ENCODE peak calls at places on chromosome 21, in eight cellular contexts. O, A, Z, D, V, M, W and E are unnamed samples.

GRCh38 chr21:36478207-36478701 is 1.7 kb downstream of the CLDN14 start:
- DNase-seq in O (peak; percentile 68), A (peak; percentile 97), Z (peak; percentile 90), D (peak; percentile 80), V (peak; percentile 80), M (no peak), W (no peak), E (peak; percentile 94)

GRCh38 chr21:43766734-43767497 is 9.2 kb downstream of the CSTB start:
- DNase-seq in O (no peak), A (no peak), Z (peak; percentile 16), D (no peak), V (no peak), M (no peak), W (peak; percentile 32), E (no peak)

GRCh38 chr21:29114765-29115164 is 15.7 kb upstream of the MAP3K7CL start:
- DNase-seq in O (no peak), A (peak; percentile 64), Z (peak; percentile 100), D (peak; percentile 98), V (peak; percentile 38), M (peak; percentile 53), W (no peak), E (peak; percentile 39)

GRCh38 chr21:37974081-37974480 is 57.8 kb upstream of the KCNJ6 start:
- DNase-seq in O (no peak), A (peak; percentile 17), Z (peak; percentile 14), D (peak; percentile 32), V (no peak), M (no peak), W (no peak), E (no peak)

GRCh38 chr21:46064870-46065214 is 33.1 kb upstream of the COL6A2 start:
- DNase-seq in O (no peak), A (no peak), Z (no peak), D (no peak), V (no peak), M (no peak), W (no peak), E (no peak)

GRCh38 chr21:36994501-36995189 is 11.9 kb upstream of the RIPPLY3 start:
- DNase-seq in O (peak; percentile 47), A (no peak), Z (peak; percentile 26), D (no peak), V (peak; percentile 28), M (no peak), W (no peak), E (no peak)

GRCh38 chr21:45811136-45811535 is 167.6 kb downstream of the PCBP3 start:
- DNase-seq in O (no peak), A (no peak), Z (no peak), D (no peak), V (no peak), M (no peak), W (no peak), E (no peak)

GRCh38 chr21:38289697-38290096 is 32.9 kb downstream of the KCNJ15 start:
- DNase-seq in O (peak; percentile 99), A (peak; percentile 99), Z (peak; percentile 99), D (peak; percentile 100), V (peak; percentile 99), M (peak; percentile 97), W (peak; percentile 72), E (peak; percentile 90)

GRCh38 chr21:43645414-43645891 is 13.8 kb downstream of the HSF2BP start:
- DNase-seq in O (peak; percentile 89), A (peak; percentile 95), Z (peak; percentile 92), D (peak; percentile 86), V (peak; percentile 92), M (peak; percentile 35), W (peak; percentile 52), E (peak; percentile 87)

GRCh38 chr21:45376459-45377324 is 28.3 kb upstream of the COL18A1 start:
- DNase-seq in O (no peak), A (peak; percentile 38), Z (no peak), D (no peak), V (no peak), M (no peak), W (no peak), E (peak; percentile 91)

GRCh38 chr21:34974162-34974981 is 74.7 kb downstream of the RUNX1 start:
- DNase-seq in O (no peak), A (no peak), Z (no peak), D (no peak), V (no peak), M (no peak), W (no peak), E (no peak)

GRCh38 chr21:34970126-34970525 is 79.0 kb downstream of the RUNX1 start:
- DNase-seq in O (peak; percentile 29), A (no peak), Z (no peak), D (no peak), V (no peak), M (no peak), W (no peak), E (no peak)

GRCh38 chr21:34970566-34970965 is 78.5 kb downstream of the RUNX1 start:
- DNase-seq in O (no peak), A (no peak), Z (no peak), D (no peak), V (no peak), M (no peak), W (no peak), E (no peak)

GRCh38 chr21:34971656-34972055 is 77.4 kb downstream of the RUNX1 start:
- DNase-seq in O (no peak), A (no peak), Z (no peak), D (no peak), V (no peak), M (no peak), W (no peak), E (no peak)

GRCh38 chr21:34973685-34974084 is 75.4 kb downstream of the RUNX1 start:
- DNase-seq in O (no peak), A (no peak), Z (no peak), D (no peak), V (no peak), M (no peak), W (no peak), E (no peak)
- TF ChIP-seq CTCF in O (no peak), A (no peak), Z (no peak), D (no peak), V (no peak), M (no peak), W (no peak), E (no peak)

GRCh38 chr21:42218836-42219605 is at the start of gene ABCG1:
- DNase-seq in O (peak; percentile 33), A (peak; percentile 27), Z (peak; percentile 28), D (no peak), V (peak; percentile 33), M (no peak), W (peak; percentile 40), E (peak; percentile 58)
- H3K4me3 ChIP-seq in O (peak within 1 kb of the TSS; percentile 78), A (peak within 1 kb of the TSS; percentile 61), Z (peak within 1 kb of the TSS; percentile 52), D (peak within 1 kb of the TSS; percentile 35), V (peak within 1 kb of the TSS; percentile 70), M (peak within 1 kb of the TSS; percentile 1), W (no peak within 1 kb of the TSS), E (peak within 1 kb of the TSS; percentile 8)

GRCh38 chr21:42566524-42567180 is 53.0 kb downstream of the SLC37A1 start:
- DNase-seq in O (no peak), A (no peak), Z (no peak), D (no peak), V (no peak), M (no peak), W (peak; percentile 2), E (peak; percentile 35)

GRCh38 chr21:42564561-42564971 is 50.9 kb downstream of the SLC37A1 start:
- DNase-seq in O (no peak), A (no peak), Z (no peak), D (no peak), V (no peak), M (no peak), W (no peak), E (no peak)

GRCh38 chr21:42565206-42565810 is 51.7 kb downstream of the SLC37A1 start:
- DNase-seq in O (no peak), A (no peak), Z (no peak), D (no peak), V (no peak), M (no peak), W (peak; percentile 0), E (peak; percentile 73)

GRCh38 chr21:42567181-42567560 is 53.5 kb downstream of the SLC37A1 start:
- DNase-seq in O (no peak), A (no peak), Z (no peak), D (no peak), V (no peak), M (no peak), W (peak; percentile 0), E (no peak)

DNA sequence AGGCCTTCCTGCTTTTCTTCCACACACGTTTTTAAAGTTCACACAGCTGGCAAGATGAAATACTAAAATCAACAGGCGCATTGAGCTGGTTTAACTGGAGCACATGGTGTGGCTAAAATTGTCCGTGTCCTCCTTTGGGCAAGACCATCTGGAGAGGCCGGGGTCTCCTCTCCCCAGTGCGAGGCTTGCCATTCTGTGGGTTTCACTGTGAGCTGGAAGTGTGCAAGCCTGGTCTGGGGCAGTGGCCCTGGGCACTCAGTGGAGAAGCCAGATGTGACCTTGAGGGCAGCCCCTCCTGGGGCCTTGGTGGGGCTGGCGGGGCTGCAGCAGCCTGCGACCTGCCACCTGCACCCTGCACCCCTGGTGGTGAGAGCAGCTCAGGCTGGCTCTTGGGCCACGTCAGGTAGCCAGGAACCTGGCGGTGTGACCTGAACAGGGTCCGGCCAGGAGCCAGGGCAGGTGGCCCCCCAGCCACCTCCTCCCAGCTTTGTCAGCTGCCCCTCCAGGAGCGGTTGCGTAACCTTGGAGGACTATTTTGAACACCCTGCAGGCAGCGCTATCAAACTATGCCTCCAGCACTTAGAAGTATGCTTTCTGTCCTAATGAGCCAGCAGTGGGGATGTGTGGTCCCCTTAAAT is 52.4 kb downstream of the SLC37A1 start:
- DNase-seq in O (no peak), A (no peak), Z (no peak), D (no peak), V (no peak), M (no peak), W (peak; percentile 1), E (peak; percentile 65)
- TF ChIP-seq CTCF in O (no peak), A (no peak), Z (no peak), D (no peak), V (no peak), M (no peak), W (no peak), E (no peak)

GRCh38 chr21:30561264-30561895 is at the start of gene KRTAP19-7:
- DNase-seq in O (no peak), A (no peak), Z (no peak), D (no peak), V (no peak), M (no peak), W (no peak), E (no peak)
- H3K4me3 ChIP-seq in O (no peak within 1 kb of the TSS), A (no peak within 1 kb of the TSS), Z (no peak within 1 kb of the TSS), D (no peak within 1 kb of the TSS), V (no peak within 1 kb of the TSS), M (no peak within 1 kb of the TSS), W (no peak within 1 kb of the TSS), E (no peak within 1 kb of the TSS)

DNA sequence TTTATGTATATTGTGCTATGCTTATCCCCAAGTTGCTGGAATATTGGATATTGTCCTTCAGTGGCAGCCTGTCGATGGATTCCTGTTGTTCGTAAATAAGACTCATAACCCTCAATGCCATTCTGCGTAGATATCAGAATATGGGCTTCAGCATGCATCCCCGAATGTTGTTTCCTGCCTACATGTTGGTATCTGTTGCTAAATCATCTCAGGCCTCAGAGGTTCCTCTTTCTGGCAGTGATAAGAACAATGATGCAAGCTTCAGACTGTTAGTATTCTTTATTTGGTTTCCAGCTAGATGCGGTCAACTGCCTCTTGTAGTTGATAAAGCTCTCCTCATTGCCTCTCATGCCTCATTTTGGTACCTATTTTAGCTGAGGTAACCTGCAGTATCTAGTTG is 2082.6 kb downstream of the MRPL39 start:
- DNase-seq in O (no peak), A (no peak), Z (no peak), D (no peak), V (no peak), M (no peak), W (no peak), E (no peak)
- TF ChIP-seq CTCF in O (no peak), A (no peak), Z (no peak), D (no peak), V (no peak), M (no peak), W (no peak), E (no peak)